ENCODE peak calls at places on chromosome 6, in five cellular contexts. T is hepatocyte, S is GM23338, W is A549, E is HCT116. F is an unnamed sample.
A peak's percentile ranks its signal among the peaks of the same experiment; 100 is the strongest.

GRCh38 chr6:142349215-142349823 is 47.5 kb downstream of the ADGRG6 start:
- DNase-seq in T (no peak), S (no peak), W (no peak), E (no peak), F (no peak)

GRCh38 chr6:43274127-43274915 is 23.7 kb upstream of the SLC22A7 start:
- DNase-seq in T (no peak), S (no peak), W (no peak), E (no peak), F (peak; percentile 84)

GRCh38 chr6:148857817-148858390 is 111.1 kb downstream of the UST start:
- DNase-seq in T (no peak), S (no peak), W (no peak), E (no peak), F (peak; percentile 19)

GRCh38 chr6:11275598-11275997 is 43.1 kb upstream of the NEDD9 start:
- DNase-seq in T (peak; percentile 74), S (no peak), W (peak; percentile 70), E (no peak), F (no peak)

GRCh38 chr6:158611600-158612041 is 32.9 kb downstream of the DYNLT1 start:
- DNase-seq in T (peak; percentile 73), S (peak; percentile 98), W (no peak), E (no peak), F (no peak)

GRCh38 chr6:158286413-158286812 is 25.9 kb upstream of the TULP4 start:
- DNase-seq in T (no peak), S (no peak), W (no peak), E (no peak), F (peak; percentile 63)

GRCh38 chr6:98944598-98945011 is 3.1 kb downstream of the FBXL4 start:
- DNase-seq in T (peak; percentile 31), S (no peak), W (peak; percentile 14), E (no peak), F (peak; percentile 71)

GRCh38 chr6:164243012-164243610 is 828.6 kb downstream of the QKI start:
- DNase-seq in T (no peak), S (no peak), W (no peak), E (no peak), F (no peak)

GRCh38 chr6:34067814-34068213 is 78.1 kb downstream of the GRM4 start:
- DNase-seq in T (no peak), S (peak; percentile 50), W (peak; percentile 37), E (no peak), F (no peak)

GRCh38 chr6:27280064-27280539 is 32.0 kb downstream of the POM121L2 start:
- DNase-seq in T (peak; percentile 73), S (peak; percentile 82), W (peak; percentile 72), E (peak; percentile 45), F (peak; percentile 92)

GRCh38 chr6:158648682-158649131 is 1.1 kb upstream of the SYTL3 start:
- DNase-seq in T (peak; percentile 53), S (no peak), W (no peak), E (no peak), F (peak; percentile 89)

GRCh38 chr6:47302043-47302442 is 7.7 kb downstream of the TNFRSF21 start:
- DNase-seq in T (no peak), S (no peak), W (no peak), E (no peak), F (no peak)

GRCh38 chr6:7051780-7052440 is 55.9 kb upstream of the RREB1 start:
- DNase-seq in T (peak; percentile 74), S (peak; percentile 79), W (no peak), E (no peak), F (peak; percentile 88)

GRCh38 chr6:122781716-122782115 is 2.2 kb downstream of the FABP7 start:
- DNase-seq in T (no peak), S (no peak), W (no peak), E (no peak), F (no peak)

GRCh38 chr6:156886409-156886808 is 109.2 kb downstream of the ARID1B start:
- DNase-seq in T (no peak), S (no peak), W (no peak), E (no peak), F (no peak)

GRCh38 chr6:156885562-156885961 is 108.4 kb downstream of the ARID1B start:
- DNase-seq in T (no peak), S (no peak), W (no peak), E (no peak), F (no peak)

GRCh38 chr6:156881687-156882629 is 104.8 kb downstream of the ARID1B start:
- DNase-seq in T (no peak), S (no peak), W (no peak), E (no peak), F (no peak)

GRCh38 chr6:156883497-156884252 is 106.5 kb downstream of the ARID1B start:
- DNase-seq in T (peak; percentile 29), S (peak; percentile 51), W (no peak), E (no peak), F (no peak)

DNA sequence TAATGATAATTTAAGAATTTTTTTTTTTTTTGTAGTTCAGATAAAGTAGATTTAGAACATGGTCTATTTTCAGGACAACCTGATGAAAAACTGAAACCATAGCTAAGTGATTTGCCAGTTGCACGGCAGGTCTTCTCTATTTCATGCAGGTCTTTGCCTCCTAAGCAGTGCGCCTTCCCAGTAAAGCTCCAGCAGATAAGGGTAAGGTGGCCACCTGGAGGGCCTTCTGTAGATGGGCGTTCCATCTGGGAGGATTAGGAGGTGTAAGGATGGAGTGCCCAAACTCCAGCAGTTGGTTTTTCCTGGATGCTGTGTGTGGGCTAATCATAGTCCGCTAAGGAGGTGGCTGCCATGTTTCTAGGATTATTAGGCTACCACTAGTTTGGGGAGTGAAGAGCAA is 107.1 kb downstream of the ARID1B start:
- DNase-seq in T (no peak), S (no peak), W (no peak), E (no peak), F (no peak)
- H3K4me2 ChIP-seq in T (peak overlapping the region; percentile 56), S (no peak overlapping the region), W (no peak overlapping the region), E (no peak overlapping the region), F (no peak overlapping the region)

GRCh38 chr6:89817481-89817880 is 2.1 kb downstream of the MDN1 start:
- DNase-seq in T (no peak), S (peak; percentile 92), W (no peak), E (no peak), F (no peak)
- H3K4me2 ChIP-seq in T (peak overlapping the region; percentile 88), S (peak overlapping the region; percentile 82), W (peak overlapping the region; percentile 63), E (peak overlapping the region; percentile 85), F (peak overlapping the region; percentile 24)

GRCh38 chr6:56518995-56519767 is 123.5 kb downstream of the DST start:
- DNase-seq in T (no peak), S (no peak), W (no peak), E (no peak), F (no peak)
- H3K4me2 ChIP-seq in T (no peak overlapping the region), S (no peak overlapping the region), W (no peak overlapping the region), E (no peak overlapping the region), F (no peak overlapping the region)

GRCh38 chr6:14252271-14252850 is 134.8 kb downstream of the CD83 start:
- DNase-seq in T (no peak), S (no peak), W (no peak), E (no peak), F (no peak)
- H3K4me2 ChIP-seq in T (no peak overlapping the region), S (no peak overlapping the region), W (no peak overlapping the region), E (no peak overlapping the region), F (no peak overlapping the region)

GRCh38 chr6:129055796-129056195 is 172.9 kb downstream of the LAMA2 start:
- DNase-seq in T (no peak), S (no peak), W (no peak), E (no peak), F (no peak)
- H3K4me2 ChIP-seq in T (no peak overlapping the region), S (no peak overlapping the region), W (no peak overlapping the region), E (no peak overlapping the region), F (no peak overlapping the region)

F was measured in osteoblast.